ENCODE peak calls at places on chromosomes 6 and 20, in seven cellular contexts. One of them, this sample, is unnamed.

GRCh38 chr6:169956580-169956979 is 205.2 kb downstream of the ERMARD start:
- DNase-seq in iris pigment epithelial cell: no peak
- DNase-seq in bronchial epithelial cell: no peak
- DNase-seq in MG63: no peak
- DNase-seq in neural progenitor cell: no peak
- DNase-seq in NCI-H1105: no peak
- DNase-seq in GM03348: no peak
- DNase-seq in this sample: no peak

GRCh38 chr6:139126255-139126654 is 8.6 kb upstream of the HECA start:
- DNase-seq in iris pigment epithelial cell: peak
- DNase-seq in bronchial epithelial cell: peak
- DNase-seq in MG63: peak
- DNase-seq in neural progenitor cell: no peak
- DNase-seq in NCI-H1105: no peak
- DNase-seq in GM03348: peak
- DNase-seq in this sample: no peak

GRCh38 chr20:53903652-53903987 is 166.8 kb downstream of the BCAS1 start:
- DNase-seq in iris pigment epithelial cell: no peak
- DNase-seq in bronchial epithelial cell: peak
- DNase-seq in MG63: no peak
- DNase-seq in neural progenitor cell: no peak
- DNase-seq in NCI-H1105: no peak
- DNase-seq in GM03348: no peak
- DNase-seq in this sample: no peak

GRCh38 chr20:63497946-63498935 is 642 bp downstream of the EEF1A2 start:
- DNase-seq in iris pigment epithelial cell: peak
- DNase-seq in bronchial epithelial cell: peak
- DNase-seq in MG63: peak
- DNase-seq in neural progenitor cell: no peak
- DNase-seq in NCI-H1105: peak
- DNase-seq in GM03348: peak
- DNase-seq in this sample: no peak

GRCh38 chr6:22582806-22583205 is 13.4 kb downstream of the HDGFL1 start:
- DNase-seq in iris pigment epithelial cell: peak
- DNase-seq in bronchial epithelial cell: no peak
- DNase-seq in MG63: no peak
- DNase-seq in neural progenitor cell: no peak
- DNase-seq in NCI-H1105: no peak
- DNase-seq in GM03348: no peak
- DNase-seq in this sample: no peak

GRCh38 chr20:62473717-62474584 is 1.8 kb downstream of the GATA5 start:
- DNase-seq in iris pigment epithelial cell: no peak
- DNase-seq in bronchial epithelial cell: no peak
- DNase-seq in MG63: no peak
- DNase-seq in neural progenitor cell: peak
- DNase-seq in NCI-H1105: no peak
- DNase-seq in GM03348: no peak
- DNase-seq in this sample: no peak

GRCh38 chr20:63016514-63017075 is 9.8 kb upstream of the BHLHE23 start:
- DNase-seq in iris pigment epithelial cell: no peak
- DNase-seq in bronchial epithelial cell: no peak
- DNase-seq in MG63: no peak
- DNase-seq in neural progenitor cell: no peak
- DNase-seq in NCI-H1105: no peak
- DNase-seq in GM03348: no peak
- DNase-seq in this sample: no peak

GRCh38 chr20:25984933-25985332 is 288.3 kb upstream of the ZNF337 start:
- DNase-seq in iris pigment epithelial cell: no peak
- DNase-seq in bronchial epithelial cell: no peak
- DNase-seq in MG63: peak
- DNase-seq in neural progenitor cell: no peak
- DNase-seq in NCI-H1105: no peak
- DNase-seq in GM03348: peak
- DNase-seq in this sample: no peak

GRCh38 chr20:6976535-6976934 is 209.0 kb downstream of the BMP2 start:
- DNase-seq in iris pigment epithelial cell: peak
- DNase-seq in bronchial epithelial cell: peak
- DNase-seq in MG63: no peak
- DNase-seq in neural progenitor cell: no peak
- DNase-seq in NCI-H1105: no peak
- DNase-seq in GM03348: no peak
- DNase-seq in this sample: no peak

This sample was measured in 8988T.